ENCODE peak calls at places on chromosomes 4 and X, in four cellular contexts. One of them, this sample, is unnamed.

GRCh38 chr4:82797048-82797590 is 1.5 kb downstream of the SCD5 start:
- DNase-seq in AG04450: no peak
- DNase-seq in NCI-H748 treated with DMSO at 0.1 percent for 48 hours: no peak
- DNase-seq in A549: no peak
- DNase-seq in this sample: no peak

GRCh38 chrX:65406532-65406931 is 128.1 kb downstream of the LAS1L start:
- DNase-seq in AG04450: no peak
- DNase-seq in NCI-H748 treated with DMSO at 0.1 percent for 48 hours: no peak
- DNase-seq in A549: no peak
- DNase-seq in this sample: no peak

GRCh38 chrX:115134366-115134765 is 54.8 kb upstream of the RBMXL3 start:
- DNase-seq in AG04450: no peak
- DNase-seq in NCI-H748 treated with DMSO at 0.1 percent for 48 hours: no peak
- DNase-seq in A549: no peak
- DNase-seq in this sample: no peak

GRCh38 chr4:163495900-163496299 is 1.4 kb downstream of the TMA16 start:
- DNase-seq in AG04450: no peak
- DNase-seq in NCI-H748 treated with DMSO at 0.1 percent for 48 hours: no peak
- DNase-seq in A549: no peak
- DNase-seq in this sample: no peak

GRCh38 chrX:447052-447451 is 60.3 kb upstream of the PPP2R3B start:
- DNase-seq in AG04450: no peak
- DNase-seq in NCI-H748 treated with DMSO at 0.1 percent for 48 hours: no peak
- DNase-seq in A549: no peak
- DNase-seq in this sample: no peak

GRCh38 chr4:99763635-99764101 is 53.0 kb upstream of the DAPP1 start:
- DNase-seq in AG04450: peak
- DNase-seq in NCI-H748 treated with DMSO at 0.1 percent for 48 hours: no peak
- DNase-seq in A549: peak
- DNase-seq in this sample: no peak

GRCh38 chr4:121829511-121829910 is 5.8 kb upstream of the CCNA2 start:
- DNase-seq in AG04450: no peak
- DNase-seq in NCI-H748 treated with DMSO at 0.1 percent for 48 hours: no peak
- DNase-seq in A549: no peak
- DNase-seq in this sample: no peak

GRCh38 chr4:25320374-25321172 is 8.0 kb downstream of the ZCCHC4 start:
- DNase-seq in AG04450: peak
- DNase-seq in NCI-H748 treated with DMSO at 0.1 percent for 48 hours: no peak
- DNase-seq in A549: peak
- DNase-seq in this sample: no peak

GRCh38 chr4:90127223-90127705 is at the start of gene CCSER1:
- DNase-seq in AG04450: no peak
- DNase-seq in NCI-H748 treated with DMSO at 0.1 percent for 48 hours: no peak
- DNase-seq in A549: peak
- DNase-seq in this sample: peak

GRCh38 chr4:177411996-177412395 is 30.2 kb downstream of the AGA start:
- DNase-seq in AG04450: no peak
- DNase-seq in NCI-H748 treated with DMSO at 0.1 percent for 48 hours: no peak
- DNase-seq in A549: no peak
- DNase-seq in this sample: no peak

GRCh38 chr4:110950721-110951120 is 327.8 kb upstream of the PITX2 start:
- DNase-seq in AG04450: no peak
- DNase-seq in NCI-H748 treated with DMSO at 0.1 percent for 48 hours: no peak
- DNase-seq in A549: no peak
- DNase-seq in this sample: no peak

GRCh38 chrX:5051831-5052491 is 1176.7 kb downstream of the NLGN4X start:
- DNase-seq in AG04450: no peak
- DNase-seq in NCI-H748 treated with DMSO at 0.1 percent for 48 hours: no peak
- DNase-seq in A549: peak
- DNase-seq in this sample: no peak

GRCh38 chr4:165945991-165946390 is 73.0 kb downstream of the TLL1 start:
- DNase-seq in AG04450: no peak
- DNase-seq in NCI-H748 treated with DMSO at 0.1 percent for 48 hours: no peak
- DNase-seq in A549: no peak
- DNase-seq in this sample: peak

GRCh38 chr4:101367201-101367600 is 19.9 kb upstream of the PPP3CA start:
- DNase-seq in AG04450: peak
- DNase-seq in NCI-H748 treated with DMSO at 0.1 percent for 48 hours: no peak
- DNase-seq in A549: peak
- DNase-seq in this sample: no peak

GRCh38 chr4:129682586-129682985 is 586.6 kb downstream of the C4orf33 start:
- DNase-seq in AG04450: no peak
- DNase-seq in NCI-H748 treated with DMSO at 0.1 percent for 48 hours: no peak
- DNase-seq in A549: no peak
- DNase-seq in this sample: no peak

GRCh38 chr4:98771959-98772619 is 113.7 kb upstream of the TSPAN5 start:
- DNase-seq in AG04450: no peak
- DNase-seq in NCI-H748 treated with DMSO at 0.1 percent for 48 hours: peak
- DNase-seq in A549: no peak
- DNase-seq in this sample: no peak

GRCh38 chrX:109709129-109709631 is 23.9 kb downstream of the ACSL4 start:
- DNase-seq in AG04450: no peak
- DNase-seq in NCI-H748 treated with DMSO at 0.1 percent for 48 hours: no peak
- DNase-seq in A549: peak
- DNase-seq in this sample: no peak

GRCh38 chr4:159077702-159078495 is 25.0 kb upstream of the RAPGEF2 start:
- DNase-seq in AG04450: no peak
- DNase-seq in NCI-H748 treated with DMSO at 0.1 percent for 48 hours: no peak
- DNase-seq in A549: no peak
- DNase-seq in this sample: no peak

GRCh38 chr4:85929926-85930325 is 429.9 kb downstream of the MAPK10 start:
- DNase-seq in AG04450: no peak
- DNase-seq in NCI-H748 treated with DMSO at 0.1 percent for 48 hours: no peak
- DNase-seq in A549: peak
- DNase-seq in this sample: no peak

GRCh38 chr4:31417051-31417450 is 696.9 kb downstream of the PCDH7 start:
- DNase-seq in AG04450: no peak
- DNase-seq in NCI-H748 treated with DMSO at 0.1 percent for 48 hours: no peak
- DNase-seq in A549: no peak
- DNase-seq in this sample: no peak

GRCh38 chr4:185249105-185249504 is 39.7 kb downstream of the SNX25 start:
- DNase-seq in AG04450: no peak
- DNase-seq in NCI-H748 treated with DMSO at 0.1 percent for 48 hours: no peak
- DNase-seq in A549: no peak
- DNase-seq in this sample: no peak

GRCh38 chrX:49172280-49172780 is 632 bp downstream of the PLP2 start:
- DNase-seq in AG04450: no peak
- DNase-seq in NCI-H748 treated with DMSO at 0.1 percent for 48 hours: peak
- DNase-seq in A549: peak
- DNase-seq in this sample: no peak

GRCh38 chrX:11351375-11352295 is 58.4 kb downstream of the AMELX start:
- DNase-seq in AG04450: peak
- DNase-seq in NCI-H748 treated with DMSO at 0.1 percent for 48 hours: no peak
- DNase-seq in A549: no peak
- DNase-seq in this sample: no peak

GRCh38 chr4:140789752-140790151 is 33.6 kb upstream of the TBC1D9 start:
- DNase-seq in AG04450: no peak
- DNase-seq in NCI-H748 treated with DMSO at 0.1 percent for 48 hours: no peak
- DNase-seq in A549: no peak
- DNase-seq in this sample: no peak

GRCh38 chr4:189255636-189256035 is 685.0 kb upstream of the FRG1 start:
- DNase-seq in AG04450: no peak
- DNase-seq in NCI-H748 treated with DMSO at 0.1 percent for 48 hours: no peak
- DNase-seq in A549: no peak
- DNase-seq in this sample: no peak

GRCh38 chr4:188941524-188942109 is 802.4 kb downstream of the TRIML1 start:
- DNase-seq in AG04450: peak
- DNase-seq in NCI-H748 treated with DMSO at 0.1 percent for 48 hours: no peak
- DNase-seq in A549: peak
- DNase-seq in this sample: no peak

GRCh38 chrX:130084651-130085237 is 25.6 kb downstream of the ELF4 start:
- DNase-seq in AG04450: no peak
- DNase-seq in NCI-H748 treated with DMSO at 0.1 percent for 48 hours: no peak
- DNase-seq in A549: no peak
- DNase-seq in this sample: no peak

GRCh38 chr4:80017125-80017854 is 55.7 kb downstream of the ANTXR2 start:
- DNase-seq in AG04450: peak
- DNase-seq in NCI-H748 treated with DMSO at 0.1 percent for 48 hours: no peak
- DNase-seq in A549: no peak
- DNase-seq in this sample: no peak

GRCh38 chr4:95044204-95044848 is 286.6 kb downstream of the BMPR1B start:
- DNase-seq in AG04450: no peak
- DNase-seq in NCI-H748 treated with DMSO at 0.1 percent for 48 hours: no peak
- DNase-seq in A549: peak
- DNase-seq in this sample: no peak

This sample was measured in WERI-Rb-1.